ENCODE peak calls at places on chromosome 16, in five cellular contexts. One of them, this sample, is unnamed.

GRCh38 chr16:85574672-85575475 is 38.2 kb upstream of the GSE1 start:
- DNase-seq in WTC11: no peak
- DNase-seq in HFFc6: no peak
- DNase-seq in stomach: peak; percentile 53
- DNase-seq in natural killer cell: no peak
- DNase-seq in this sample: no peak

GRCh38 chr16:25596194-25596593 is 95.6 kb upstream of the HS3ST4 start:
- DNase-seq in WTC11: no peak
- DNase-seq in stomach: no peak
- DNase-seq in natural killer cell: no peak
- DNase-seq in HFFc6: no peak
- DNase-seq in this sample: no peak

GRCh38 chr16:10530685-10531084 is 49.7 kb downstream of the EMP2 start:
- DNase-seq in natural killer cell: no peak
- DNase-seq in stomach: no peak
- DNase-seq in WTC11: no peak
- DNase-seq in HFFc6: no peak
- DNase-seq in this sample: no peak

GRCh38 chr16:84643180-84643583 is 5.1 kb upstream of the KLHL36 start:
- DNase-seq in stomach: peak; percentile 45
- DNase-seq in WTC11: no peak
- DNase-seq in natural killer cell: no peak
- DNase-seq in HFFc6: peak; percentile 92
- DNase-seq in this sample: no peak

GRCh38 chr16:84054271-84054670 is 11.7 kb upstream of the SLC38A8 start:
- DNase-seq in stomach: no peak
- DNase-seq in natural killer cell: no peak
- DNase-seq in HFFc6: no peak
- DNase-seq in WTC11: no peak
- DNase-seq in this sample: no peak

GRCh38 chr16:20348365-20349185 is 3.9 kb downstream of the UMOD start:
- DNase-seq in WTC11: peak; percentile 86
- DNase-seq in HFFc6: no peak
- DNase-seq in stomach: peak; percentile 57
- DNase-seq in natural killer cell: no peak
- DNase-seq in this sample: no peak

GRCh38 chr16:68737046-68737729 is at the start of gene CDH1:
- DNase-seq in stomach: peak; percentile 97
- DNase-seq in natural killer cell: no peak
- DNase-seq in WTC11: peak; percentile 99
- DNase-seq in HFFc6: no peak
- DNase-seq in this sample: peak; percentile 94

GRCh38 chr16:27111486-27111885 is 44.8 kb downstream of the C16orf82 start:
- DNase-seq in natural killer cell: no peak
- DNase-seq in HFFc6: no peak
- DNase-seq in WTC11: no peak
- DNase-seq in stomach: no peak
- DNase-seq in this sample: no peak

GRCh38 chr16:85238233-85238647 is 126.0 kb upstream of the CIBAR2 start:
- DNase-seq in WTC11: peak; percentile 77
- DNase-seq in HFFc6: peak; percentile 58
- DNase-seq in stomach: peak; percentile 33
- DNase-seq in natural killer cell: no peak
- DNase-seq in this sample: no peak

GRCh38 chr16:67339453-67339852 is 12.8 kb downstream of the LRRC36 start:
- DNase-seq in natural killer cell: no peak
- DNase-seq in HFFc6: peak; percentile 9
- DNase-seq in WTC11: no peak
- DNase-seq in stomach: no peak
- DNase-seq in this sample: no peak

GRCh38 chr16:68496689-68497088 is 42.4 kb upstream of the ZFP90 start:
- DNase-seq in HFFc6: no peak
- DNase-seq in natural killer cell: no peak
- DNase-seq in stomach: no peak
- DNase-seq in WTC11: no peak
- DNase-seq in this sample: no peak

GRCh38 chr16:60979119-60979518 is 1057.1 kb downstream of the CDH8 start:
- DNase-seq in HFFc6: no peak
- DNase-seq in natural killer cell: no peak
- DNase-seq in WTC11: no peak
- DNase-seq in stomach: no peak
- DNase-seq in this sample: no peak

GRCh38 chr16:68065716-68066305 is 19.4 kb upstream of the NFATC3 start:
- DNase-seq in stomach: peak; percentile 15
- DNase-seq in WTC11: no peak
- DNase-seq in HFFc6: peak; percentile 75
- DNase-seq in natural killer cell: no peak
- DNase-seq in this sample: no peak

GRCh38 chr16:80573700-80574120 is 32.9 kb downstream of the DYNLRB2 start:
- DNase-seq in HFFc6: no peak
- DNase-seq in stomach: no peak
- DNase-seq in WTC11: no peak
- DNase-seq in natural killer cell: no peak
- DNase-seq in this sample: no peak

GRCh38 chr16:15031596-15031995 is 24.3 kb downstream of the NTAN1 start:
- DNase-seq in WTC11: no peak
- DNase-seq in stomach: no peak
- DNase-seq in natural killer cell: no peak
- DNase-seq in HFFc6: no peak
- DNase-seq in this sample: no peak

GRCh38 chr16:2422123-2422867 is 7.0 kb upstream of the CCNF start:
- DNase-seq in HFFc6: no peak
- DNase-seq in stomach: no peak
- DNase-seq in WTC11: no peak
- DNase-seq in natural killer cell: peak; percentile 39
- DNase-seq in this sample: no peak

GRCh38 chr16:9177861-9178260 is 86.4 kb downstream of the HAPSTR1 start:
- DNase-seq in HFFc6: no peak
- DNase-seq in WTC11: no peak
- DNase-seq in natural killer cell: no peak
- DNase-seq in stomach: no peak
- DNase-seq in this sample: no peak

GRCh38 chr16:28181557-28181914 is 30.2 kb downstream of the XPO6 start:
- DNase-seq in WTC11: no peak
- DNase-seq in HFFc6: peak; percentile 93
- DNase-seq in natural killer cell: no peak
- DNase-seq in stomach: peak; percentile 35
- DNase-seq in this sample: no peak

GRCh38 chr16:15847621-15848175 is 9.1 kb downstream of the MYH11 start:
- DNase-seq in stomach: no peak
- DNase-seq in HFFc6: no peak
- DNase-seq in WTC11: no peak
- DNase-seq in natural killer cell: no peak
- DNase-seq in this sample: no peak

GRCh38 chr16:19578378-19578851 is 22.9 kb downstream of the VPS35L start:
- DNase-seq in natural killer cell: no peak
- DNase-seq in HFFc6: no peak
- DNase-seq in WTC11: no peak
- DNase-seq in stomach: no peak
- DNase-seq in this sample: no peak

GRCh38 chr16:49344401-49344800 is 29.2 kb upstream of the C16orf78 start:
- DNase-seq in stomach: no peak
- DNase-seq in natural killer cell: no peak
- DNase-seq in HFFc6: no peak
- DNase-seq in WTC11: no peak
- DNase-seq in this sample: no peak

GRCh38 chr16:57562066-57562465 is 19.6 kb downstream of the ADGRG5 start:
- DNase-seq in WTC11: no peak
- DNase-seq in natural killer cell: no peak
- DNase-seq in stomach: no peak
- DNase-seq in HFFc6: no peak
- DNase-seq in this sample: no peak

GRCh38 chr16:86432691-86433090 is 77.6 kb upstream of the FOXF1 start:
- DNase-seq in natural killer cell: no peak
- DNase-seq in WTC11: no peak
- DNase-seq in stomach: peak; percentile 32
- DNase-seq in HFFc6: no peak
- DNase-seq in this sample: no peak

GRCh38 chr16:83066011-83066410 is 439.2 kb downstream of the CDH13 start:
- DNase-seq in natural killer cell: no peak
- DNase-seq in HFFc6: no peak
- DNase-seq in stomach: no peak
- DNase-seq in WTC11: no peak
- DNase-seq in this sample: no peak

GRCh38 chr16:88072571-88073001 is 121.4 kb downstream of the BANP start:
- DNase-seq in natural killer cell: no peak
- DNase-seq in WTC11: no peak
- DNase-seq in stomach: no peak
- DNase-seq in HFFc6: no peak
- DNase-seq in this sample: no peak

GRCh38 chr16:66457888-66458287 is 30.8 kb downstream of the BEAN1 start:
- DNase-seq in natural killer cell: no peak
- DNase-seq in HFFc6: peak; percentile 25
- DNase-seq in stomach: no peak
- DNase-seq in WTC11: no peak
- DNase-seq in this sample: no peak

DNA sequence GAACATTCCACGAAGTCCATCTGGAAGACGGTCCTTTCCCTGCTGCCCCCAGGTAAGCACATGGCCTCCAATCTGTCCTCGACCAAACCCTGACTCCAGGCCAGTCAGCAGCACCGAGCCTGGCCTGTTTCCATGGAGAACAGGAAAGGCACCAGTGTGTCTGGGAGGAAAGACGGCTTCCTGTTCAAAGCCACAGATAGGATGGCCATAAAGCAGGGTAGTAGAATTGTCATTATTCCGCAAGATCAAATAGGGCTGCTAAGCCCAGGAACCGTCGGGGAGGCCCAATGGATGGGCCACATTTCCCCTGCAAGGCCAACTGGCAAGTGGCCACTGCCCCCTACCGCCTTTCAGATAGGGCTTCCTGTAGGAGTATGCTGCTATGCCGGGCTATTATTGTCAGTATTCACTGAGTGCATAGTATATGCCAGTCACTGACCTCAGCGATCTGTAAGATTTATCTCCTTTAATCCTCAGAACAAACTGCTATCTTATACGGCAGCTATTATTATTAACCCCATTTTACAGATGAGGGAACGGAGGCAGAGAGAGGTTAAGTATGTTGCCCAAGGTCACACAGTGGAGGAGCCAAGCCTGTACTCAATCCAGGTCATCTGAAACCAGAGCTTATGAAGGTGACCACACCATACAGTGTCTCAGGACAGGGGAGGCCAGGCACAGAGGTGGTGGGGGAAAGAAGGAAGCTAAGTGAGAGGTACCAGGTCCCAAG is 23.0 kb upstream of the PLCG2 start:
- DNase-seq in HFFc6: no peak
- DNase-seq in stomach: no peak
- DNase-seq in WTC11: no peak
- DNase-seq in natural killer cell: no peak
- DNase-seq in this sample: no peak
- TF ChIP-seq CTCF in HFFc6: no peak
- TF ChIP-seq CTCF in stomach: no peak
- TF ChIP-seq CTCF in WTC11: no peak
- TF ChIP-seq CTCF in natural killer cell: no peak
- TF ChIP-seq CTCF in this sample: no peak

GRCh38 chr16:3690991-3691720 is 26.2 kb downstream of the TRAP1 start:
- DNase-seq in HFFc6: no peak
- DNase-seq in natural killer cell: no peak
- DNase-seq in stomach: no peak
- DNase-seq in WTC11: no peak
- DNase-seq in this sample: no peak
- TF ChIP-seq CTCF in HFFc6: no peak
- TF ChIP-seq CTCF in natural killer cell: no peak
- TF ChIP-seq CTCF in stomach: no peak
- TF ChIP-seq CTCF in WTC11: no peak
- TF ChIP-seq CTCF in this sample: no peak

DNA sequence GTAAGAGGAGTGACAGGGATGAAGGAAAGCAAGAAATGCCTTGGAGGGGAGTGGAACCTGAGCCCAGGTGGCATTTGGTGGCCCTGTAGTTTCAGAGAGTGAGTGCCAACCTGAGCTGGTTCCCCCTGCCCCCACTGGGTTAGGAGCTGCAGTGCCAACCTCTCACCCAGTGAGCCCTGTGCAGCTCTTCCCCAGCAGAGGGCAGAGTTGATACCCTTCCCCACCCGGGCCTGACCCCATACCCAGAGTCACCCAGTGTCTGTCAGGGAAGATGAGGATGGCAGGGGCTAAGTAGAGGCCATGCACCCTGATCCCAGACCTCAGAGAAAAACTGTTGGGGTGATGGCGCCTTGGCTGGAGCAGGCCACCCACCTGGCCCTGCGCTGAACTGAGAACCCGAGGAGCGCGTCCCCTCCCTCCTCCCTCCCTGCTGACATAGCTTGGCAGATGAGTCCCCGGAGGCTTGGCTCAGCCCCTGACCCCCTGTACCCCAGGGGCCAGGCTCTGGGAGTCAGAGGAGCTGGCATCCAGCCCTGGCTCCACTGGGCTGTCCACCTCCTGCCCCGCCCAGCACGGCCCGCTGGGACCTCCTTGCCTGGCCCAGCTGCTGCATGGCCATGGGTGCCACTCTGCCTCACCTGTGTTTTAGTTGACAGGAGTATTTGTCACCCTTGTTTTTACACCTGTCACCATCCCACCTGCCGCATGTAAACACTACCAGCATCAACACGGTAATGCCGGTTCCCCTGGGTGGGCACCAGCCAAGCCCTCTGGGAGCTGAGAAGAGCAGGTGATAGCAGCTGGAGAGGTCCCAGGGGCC is 113.9 kb downstream of the AMFR start:
- DNase-seq in HFFc6: no peak
- DNase-seq in stomach: no peak
- DNase-seq in WTC11: peak; percentile 37
- DNase-seq in natural killer cell: no peak
- DNase-seq in this sample: no peak
- TF ChIP-seq CTCF in HFFc6: peak; percentile 28
- TF ChIP-seq CTCF in stomach: no peak
- TF ChIP-seq CTCF in WTC11: no peak
- TF ChIP-seq CTCF in natural killer cell: no peak
- TF ChIP-seq CTCF in this sample: peak; percentile 23

DNA sequence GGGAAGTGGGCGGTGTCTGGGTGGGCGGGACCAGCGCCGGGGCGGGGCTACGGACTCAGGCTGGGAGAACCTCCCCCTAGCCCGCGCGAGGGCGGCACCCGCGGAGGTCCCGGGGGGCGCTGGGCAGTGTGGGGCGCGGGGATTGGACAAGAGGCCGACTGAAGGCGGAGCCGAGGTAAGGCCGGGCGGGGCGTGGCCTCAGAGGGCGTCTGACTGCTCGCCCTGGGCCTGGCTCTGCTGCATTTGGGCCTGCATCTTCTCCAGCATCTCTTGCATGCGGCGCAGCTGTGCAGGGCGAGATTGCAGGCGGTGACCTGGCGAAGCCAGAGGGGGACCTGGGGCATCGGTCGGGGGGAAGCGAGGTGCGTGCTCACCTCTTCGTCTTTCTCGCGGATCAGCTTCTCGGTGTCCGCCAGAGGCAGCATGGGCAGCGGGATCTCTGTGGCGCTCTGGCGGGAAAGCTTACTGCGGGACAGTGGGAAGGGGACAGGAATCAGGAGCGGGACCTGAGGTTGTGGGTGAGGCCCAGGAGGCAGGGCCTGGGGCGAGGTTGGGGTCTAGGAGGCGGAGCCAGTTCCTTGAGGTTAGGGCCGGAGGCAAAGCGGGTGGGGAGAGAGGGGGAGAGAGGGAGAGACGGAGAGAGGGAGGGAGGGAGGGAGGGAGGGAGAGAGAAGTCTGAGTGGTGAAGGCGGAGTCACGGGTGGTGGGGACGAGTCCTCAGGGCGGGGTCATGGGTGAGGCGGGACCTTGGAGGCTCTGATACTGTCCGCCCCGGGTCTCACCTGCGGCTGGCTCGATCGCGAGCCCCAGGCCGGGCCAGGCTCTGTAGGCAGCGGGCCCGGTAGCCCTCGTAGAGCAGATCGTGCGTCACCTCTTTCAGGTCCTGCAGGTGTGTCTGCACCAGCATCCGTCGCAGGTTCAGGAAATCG is 3.9 kb downstream of the SEPTIN1 start:
- DNase-seq in HFFc6: peak; percentile 94
- DNase-seq in stomach: peak; percentile 99
- DNase-seq in WTC11: peak; percentile 100
- DNase-seq in natural killer cell: peak; percentile 98
- DNase-seq in this sample: peak; percentile 99
- TF ChIP-seq CTCF in HFFc6: no peak
- TF ChIP-seq CTCF in stomach: no peak
- TF ChIP-seq CTCF in WTC11: no peak
- TF ChIP-seq CTCF in natural killer cell: no peak
- TF ChIP-seq CTCF in this sample: peak; percentile 34

This sample was measured in progenitor cell of endocrine pancreas.